ENCODE peak calls at places on chromosome 7, in seven cellular contexts. R is right lobe of liver; U is activated naive CD4-positive, alpha-beta T cell; T is T-helper 1 cell; K is cardiac fibroblast; S is stimulated activated CD8-positive, alpha-beta memory T cell treated with anti-CD3 and anti-CD28 coated beads, Interleukin-7, amount 100 ng/mL, for 4 hours; Y is kidney tubule cell. N is an unnamed sample.
A peak's percentile ranks its signal among the peaks of the same experiment; 100 is the strongest.

GRCh38 chr7:85001493-85002345 is 185.1 kb downstream of the SEMA3D start:
- DNase-seq in R (no peak), U (no peak), T (no peak), K (peak; percentile 8), S (no peak), Y (no peak), N (no peak)

GRCh38 chr7:27165655-27166474 is 528 bp upstream of the HOXA9 start:
- DNase-seq in R (no peak), U (no peak), T (no peak), K (no peak), S (no peak), Y (no peak), N (peak; percentile 60)

GRCh38 chr7:90596745-90597526 is 815 bp downstream of the CDK14 start:
- DNase-seq in R (no peak), U (no peak), T (no peak), K (peak; percentile 65), S (no peak), Y (peak; percentile 49), N (peak; percentile 68)

GRCh38 chr7:1678571-1679325 is 8.7 kb downstream of the ELFN1 start:
- DNase-seq in R (no peak), U (no peak), T (no peak), K (no peak), S (no peak), Y (no peak), N (no peak)

GRCh38 chr7:100159099-100159623 is 638 bp upstream of the TRAPPC14 start:
- DNase-seq in R (no peak), U (no peak), T (no peak), K (peak; percentile 32), S (no peak), Y (no peak), N (no peak)

GRCh38 chr7:128108641-128109423 is 77.6 kb upstream of the LRRC4 start:
- DNase-seq in R (no peak), U (no peak), T (peak; percentile 74), K (no peak), S (no peak), Y (no peak), N (no peak)

GRCh38 chr7:107180378-107180777 is 11.6 kb downstream of the HBP1 start:
- DNase-seq in R (peak; percentile 35), U (no peak), T (no peak), K (peak; percentile 91), S (peak; percentile 67), Y (peak; percentile 70), N (no peak)

GRCh38 chr7:85186083-85186520 is 754 bp downstream of the SEMA3D start:
- DNase-seq in R (no peak), U (no peak), T (no peak), K (peak; percentile 65), S (no peak), Y (peak; percentile 55), N (peak; percentile 76)

GRCh38 chr7:105719395-105719794 is 138.1 kb upstream of the EFCAB10 start:
- DNase-seq in R (no peak), U (no peak), T (no peak), K (no peak), S (no peak), Y (no peak), N (no peak)

GRCh38 chr7:99460651-99461050 is 5.3 kb downstream of the ATP5MF start:
- DNase-seq in R (no peak), U (no peak), T (no peak), K (no peak), S (no peak), Y (no peak), N (no peak)

GRCh38 chr7:6648066-6648814 is 11.1 kb downstream of the ZNF316 start:
- DNase-seq in R (no peak), U (no peak), T (no peak), K (no peak), S (no peak), Y (no peak), N (no peak)

GRCh38 chr7:156979711-156980110 is 30.2 kb downstream of the NOM1 start:
- DNase-seq in R (no peak), U (no peak), T (no peak), K (no peak), S (no peak), Y (no peak), N (no peak)

GRCh38 chr7:5691536-5692090 is 89.8 kb downstream of the RNF216 start:
- DNase-seq in R (no peak), U (no peak), T (no peak), K (peak; percentile 48), S (no peak), Y (no peak), N (no peak)

GRCh38 chr7:157012113-157012547 is 1.7 kb upstream of the MNX1 start:
- DNase-seq in R (no peak), U (no peak), T (no peak), K (no peak), S (no peak), Y (no peak), N (peak; percentile 31)

GRCh38 chr7:128743112-128743772 is 4.1 kb downstream of the CALU start:
- DNase-seq in R (no peak), U (no peak), T (no peak), K (peak; percentile 45), S (no peak), Y (no peak), N (no peak)

GRCh38 chr7:149626972-149627371 is 129.4 kb upstream of the ZNF746 start:
- DNase-seq in R (no peak), U (no peak), T (no peak), K (no peak), S (no peak), Y (no peak), N (no peak)

GRCh38 chr7:116316838-116317612 is 106.7 kb downstream of the TES start:
- DNase-seq in R (peak; percentile 34), U (no peak), T (peak; percentile 62), K (peak; percentile 100), S (no peak), Y (peak; percentile 99), N (peak; percentile 89)

GRCh38 chr7:51066405-51066882 is 250.2 kb downstream of the COBL start:
- DNase-seq in R (no peak), U (no peak), T (no peak), K (no peak), S (no peak), Y (no peak), N (no peak)

GRCh38 chr7:134552105-134552504 is 3.2 kb downstream of the AKR1B15 start:
- DNase-seq in R (no peak), U (no peak), T (no peak), K (peak; percentile 21), S (no peak), Y (no peak), N (peak; percentile 62)

GRCh38 chr7:759569-759968 is 32.5 kb upstream of the PRKAR1B start:
- DNase-seq in R (no peak), U (no peak), T (no peak), K (no peak), S (no peak), Y (no peak), N (no peak)

GRCh38 chr7:73968511-73968910 is 59.5 kb upstream of the ELN start:
- DNase-seq in R (no peak), U (no peak), T (no peak), K (no peak), S (no peak), Y (no peak), N (no peak)

GRCh38 chr7:112572669-112573301 is 92.0 kb downstream of the LSMEM1 start:
- DNase-seq in R (no peak), U (no peak), T (no peak), K (no peak), S (no peak), Y (peak; percentile 70), N (no peak)

GRCh38 chr7:50653997-50654425 is 88.8 kb upstream of the DDC start:
- DNase-seq in R (no peak), U (no peak), T (no peak), K (peak; percentile 81), S (no peak), Y (no peak), N (peak; percentile 28)

GRCh38 chr7:95527776-95528250 is 42.1 kb downstream of the ASB4 start:
- DNase-seq in R (no peak), U (no peak), T (no peak), K (no peak), S (no peak), Y (no peak), N (no peak)

GRCh38 chr7:106679153-106679931 is 18.4 kb upstream of the CCDC71L start:
- DNase-seq in R (no peak), U (no peak), T (no peak), K (peak; percentile 58), S (peak; percentile 14), Y (peak; percentile 96), N (no peak)

GRCh38 chr7:136405931-136406777 is 429.0 kb upstream of the MTPN start:
- DNase-seq in R (no peak), U (no peak), T (peak; percentile 28), K (peak; percentile 70), S (no peak), Y (peak; percentile 67), N (peak; percentile 71)

GRCh38 chr7:24842449-24843241 is 85.4 kb upstream of the GSDME start:
- DNase-seq in R (no peak), U (no peak), T (no peak), K (peak; percentile 72), S (no peak), Y (peak; percentile 93), N (peak; percentile 66)

GRCh38 chr7:158850390-158851174 is 5.8 kb upstream of the DYNC2I1 start:
- DNase-seq in R (no peak), U (no peak), T (no peak), K (no peak), S (no peak), Y (no peak), N (peak; percentile 14)

GRCh38 chr7:113764401-113765035 is 154.3 kb downstream of the PPP1R3A start:
- DNase-seq in R (no peak), U (no peak), T (no peak), K (no peak), S (no peak), Y (no peak), N (no peak)

GRCh38 chr7:97405842-97406241 is 288.3 kb downstream of the SDHAF3 start:
- DNase-seq in R (no peak), U (no peak), T (no peak), K (no peak), S (no peak), Y (no peak), N (no peak)

GRCh38 chr7:155451522-155452239 is 6.2 kb upstream of the EN2 start:
- DNase-seq in R (no peak), U (no peak), T (no peak), K (no peak), S (no peak), Y (no peak), N (no peak)

GRCh38 chr7:152617056-152617455 is 58.9 kb downstream of the XRCC2 start:
- DNase-seq in R (no peak), U (no peak), T (no peak), K (no peak), S (no peak), Y (peak; percentile 35), N (no peak)

GRCh38 chr7:22156205-22156604 is 200.7 kb downstream of the RAPGEF5 start:
- DNase-seq in R (no peak), U (no peak), T (no peak), K (peak; percentile 79), S (no peak), Y (peak; percentile 80), N (peak; percentile 74)

GRCh38 chr7:121558288-121558687 is 162.2 kb upstream of the FAM3C start:
- DNase-seq in R (no peak), U (no peak), T (no peak), K (no peak), S (no peak), Y (no peak), N (no peak)

GRCh38 chr7:116704650-116705049 is 32.7 kb downstream of the MET start:
- DNase-seq in R (no peak), U (no peak), T (no peak), K (no peak), S (no peak), Y (no peak), N (no peak)

N was measured in islet precursor cell.